ENCODE peak calls at places on chromosomes 6 and 20, in six cellular contexts. J is GM12878, X is HepG2, G is GM12891, O is H1, T is K562. V is an unnamed sample.

GRCh38 chr20:44958276-44958675 is 1.9 kb downstream of the TOMM34 start:
- DNase-seq in J (no peak), X (no peak), G (no peak), O (no peak), T (no peak), V (no peak)

GRCh38 chr6:5569491-5569890 is 308.2 kb downstream of the FARS2 start:
- DNase-seq in J (no peak), X (no peak), G (no peak), O (no peak), T (no peak), V (no peak)

GRCh38 chr6:137870744-137871247 is 3.7 kb downstream of the TNFAIP3 start:
- DNase-seq in J (no peak), X (peak; percentile 52), G (no peak), O (no peak), T (no peak), V (no peak)

GRCh38 chr20:41425180-41425884 is 58.7 kb upstream of the EMILIN3 start:
- DNase-seq in J (no peak), X (peak; percentile 86), G (no peak), O (no peak), T (peak; percentile 65), V (no peak)

GRCh38 chr6:84728602-84729001 is 35.8 kb downstream of the TBX18 start:
- DNase-seq in J (no peak), X (peak; percentile 5), G (no peak), O (no peak), T (peak; percentile 42), V (no peak)

GRCh38 chr6:114267897-114268296 is 74.9 kb downstream of the HS3ST5 start:
- DNase-seq in J (no peak), X (no peak), G (no peak), O (no peak), T (no peak), V (no peak)

GRCh38 chr6:43078651-43079050 is 2.5 kb downstream of the PTK7 start:
- DNase-seq in J (no peak), X (no peak), G (no peak), O (no peak), T (no peak), V (no peak)

GRCh38 chr6:113734886-113735481 is 122.2 kb upstream of the MARCKS start:
- DNase-seq in J (no peak), X (no peak), G (no peak), O (no peak), T (no peak), V (no peak)

GRCh38 chr6:166989427-166990034 is 9.7 kb upstream of the CEP43 start:
- DNase-seq in J (no peak), X (peak; percentile 47), G (no peak), O (no peak), T (no peak), V (no peak)

GRCh38 chr20:31550099-31550498 is 35.9 kb downstream of the HM13 start:
- DNase-seq in J (no peak), X (no peak), G (no peak), O (no peak), T (no peak), V (no peak)
- TF ChIP-seq TAF1 in J (no peak), X (no peak), G (no peak), O (no peak), T (no peak), V (no peak)

GRCh38 chr6:75307364-75308004 is 22.9 kb upstream of the TMEM30A start:
- DNase-seq in J (no peak), X (no peak), G (no peak), O (no peak), T (no peak), V (no peak)
- TF ChIP-seq POLR2AphosphoS5 in J (no peak), X (no peak), G (no peak), O (no peak), T (no peak), V (no peak)

GRCh38 chr6:11094411-11094851 is 797 bp downstream of the SMIM13 start:
- DNase-seq in J (no peak), X (peak; percentile 50), G (peak; percentile 46), O (no peak), T (peak; percentile 46), V (peak; percentile 41)

GRCh38 chr6:11092654-11093053 is 980 bp upstream of the SMIM13 start:
- DNase-seq in J (no peak), X (no peak), G (no peak), O (no peak), T (no peak), V (no peak)

GRCh38 chr6:11096109-11096508 is 2.5 kb downstream of the SMIM13 start:
- DNase-seq in J (no peak), X (peak; percentile 76), G (no peak), O (no peak), T (no peak), V (no peak)

GRCh38 chr6:11093065-11093590 is 506 bp upstream of the SMIM13 start:
- DNase-seq in J (no peak), X (no peak), G (peak; percentile 54), O (no peak), T (no peak), V (peak; percentile 39)

GRCh38 chr6:11093591-11094410 is at the start of gene SMIM13:
- DNase-seq in J (peak; percentile 89), X (peak; percentile 98), G (peak; percentile 92), O (peak; percentile 95), T (peak; percentile 95), V (peak; percentile 90)
- TF ChIP-seq POLR2A in J (peak; percentile 94), X (peak; percentile 92), G (peak; percentile 67), O (no peak), T (peak; percentile 90), V (peak; percentile 75)

GRCh38 chr6:140923048-140923447 is 1209.7 kb upstream of the GJE1 start:
- DNase-seq in J (no peak), X (no peak), G (no peak), O (no peak), T (no peak), V (no peak)

GRCh38 chr6:140921366-140922226 is 1211.1 kb upstream of the GJE1 start:
- DNase-seq in J (no peak), X (peak; percentile 61), G (no peak), O (peak; percentile 5), T (peak; percentile 15), V (no peak)
- TF ChIP-seq TAF1 in J (no peak), X (no peak), G (no peak), O (no peak), T (no peak), V (no peak)

GRCh38 chr6:127185410-127185809 is 66.9 kb downstream of the RSPO3 start:
- DNase-seq in J (no peak), X (no peak), G (no peak), O (no peak), T (no peak), V (no peak)

GRCh38 chr6:127186889-127187288 is 68.4 kb downstream of the RSPO3 start:
- DNase-seq in J (no peak), X (peak; percentile 41), G (no peak), O (no peak), T (peak; percentile 24), V (no peak)

GRCh38 chr6:127191716-127192115 is 73.2 kb downstream of the RSPO3 start:
- DNase-seq in J (no peak), X (no peak), G (no peak), O (no peak), T (no peak), V (no peak)

GRCh38 chr6:127190552-127190951 is 72.1 kb downstream of the RSPO3 start:
- DNase-seq in J (no peak), X (no peak), G (no peak), O (no peak), T (no peak), V (no peak)

DNA sequence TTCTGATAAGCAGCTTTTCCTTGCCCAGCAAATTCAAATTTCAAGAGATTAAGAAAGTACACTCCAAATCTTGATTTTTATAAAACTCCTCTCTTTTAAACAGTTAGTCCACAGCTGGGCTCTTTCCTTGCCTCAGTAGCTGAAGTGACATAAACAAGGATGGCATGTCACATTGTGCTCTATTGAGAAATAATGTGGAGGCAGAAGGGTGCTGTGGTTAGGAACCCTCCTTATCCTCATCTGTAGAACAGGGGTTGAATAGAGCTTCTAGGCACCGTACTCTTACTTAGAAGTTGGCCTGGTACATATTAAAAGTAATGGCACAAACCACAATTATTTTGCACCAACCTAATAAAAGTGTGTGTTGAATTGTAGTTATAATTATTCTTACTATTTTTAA is 70.3 kb downstream of the RSPO3 start:
- DNase-seq in J (no peak), X (no peak), G (no peak), O (no peak), T (no peak), V (no peak)
- TF ChIP-seq POLR2AphosphoS5 in J (no peak), X (no peak), G (no peak), O (no peak), T (no peak), V (no peak)

GRCh38 chr20:6122873-6123649 is at the start of gene FERMT1:
- DNase-seq in J (no peak), X (peak; percentile 84), G (peak; percentile 24), O (peak; percentile 61), T (no peak), V (peak; percentile 10)
- TF ChIP-seq POLR2A in J (no peak), X (peak; percentile 97), G (no peak), O (no peak), T (no peak), V (no peak)

V was measured in GM12892.